ENCODE peak calls at places on chromosomes 4 and X, in four cellular contexts. One of them, this sample, is unnamed.

GRCh38 chr4:127881565-127881869 is 824 bp downstream of the PLK4 start:
- DNase-seq in left ventricle myocardium superior: no peak
- DNase-seq in COR-L47: no peak
- DNase-seq in PC-9: no peak
- DNase-seq in this sample: no peak

GRCh38 chr4:94516999-94517398 is 65.3 kb downstream of the PDLIM5 start:
- DNase-seq in left ventricle myocardium superior: no peak
- DNase-seq in COR-L47: no peak
- DNase-seq in PC-9: no peak
- DNase-seq in this sample: no peak

GRCh38 chr4:1336079-1336478 is 10.9 kb upstream of the UVSSA start:
- DNase-seq in PC-9: no peak
- DNase-seq in COR-L47: no peak
- DNase-seq in left ventricle myocardium superior: no peak
- DNase-seq in this sample: no peak

GRCh38 chrX:96182366-96182765 is 502.3 kb upstream of the DIAPH2 start:
- DNase-seq in COR-L47: no peak
- DNase-seq in PC-9: peak; percentile 1
- DNase-seq in left ventricle myocardium superior: no peak
- DNase-seq in this sample: no peak

GRCh38 chr4:150211821-150212445 is 133.7 kb downstream of the DCLK2 start:
- DNase-seq in COR-L47: no peak
- DNase-seq in left ventricle myocardium superior: no peak
- DNase-seq in PC-9: no peak
- DNase-seq in this sample: no peak

GRCh38 chrX:133258481-133258880 is 40.3 kb upstream of the TFDP3 start:
- DNase-seq in COR-L47: no peak
- DNase-seq in left ventricle myocardium superior: no peak
- DNase-seq in PC-9: no peak
- DNase-seq in this sample: no peak

GRCh38 chr4:125433453-125433852 is 118.7 kb downstream of the FAT4 start:
- DNase-seq in PC-9: no peak
- DNase-seq in left ventricle myocardium superior: no peak
- DNase-seq in COR-L47: no peak
- DNase-seq in this sample: no peak

GRCh38 chr4:175509320-175509719 is 302.7 kb downstream of the GPM6A start:
- DNase-seq in PC-9: no peak
- DNase-seq in COR-L47: no peak
- DNase-seq in left ventricle myocardium superior: no peak
- DNase-seq in this sample: no peak

GRCh38 chr4:40910706-40911105 is 161.0 kb downstream of the NSUN7 start:
- DNase-seq in PC-9: no peak
- DNase-seq in COR-L47: no peak
- DNase-seq in left ventricle myocardium superior: no peak
- DNase-seq in this sample: no peak

GRCh38 chrX:149643496-149643895 is 11.9 kb upstream of the TMEM185A start:
- DNase-seq in left ventricle myocardium superior: no peak
- DNase-seq in PC-9: no peak
- DNase-seq in COR-L47: no peak
- DNase-seq in this sample: no peak

GRCh38 chr4:38279077-38279476 is 318.9 kb downstream of the PTTG2 start:
- DNase-seq in PC-9: no peak
- DNase-seq in COR-L47: no peak
- DNase-seq in left ventricle myocardium superior: no peak
- DNase-seq in this sample: no peak

GRCh38 chr4:185383451-185383850 is 12.3 kb downstream of the LRP2BP start:
- DNase-seq in PC-9: peak; percentile 54
- DNase-seq in COR-L47: no peak
- DNase-seq in left ventricle myocardium superior: no peak
- DNase-seq in this sample: no peak

GRCh38 chr4:109912706-109913621 is at the start of gene EGF:
- DNase-seq in COR-L47: no peak
- DNase-seq in left ventricle myocardium superior: peak; percentile 30
- DNase-seq in PC-9: no peak
- DNase-seq in this sample: no peak

GRCh38 chr4:151649461-151649860 is 111.3 kb downstream of the GATB start:
- DNase-seq in left ventricle myocardium superior: no peak
- DNase-seq in COR-L47: no peak
- DNase-seq in PC-9: no peak
- DNase-seq in this sample: no peak

GRCh38 chr4:139493176-139493575 is 39.3 kb downstream of the RAB33B start:
- DNase-seq in COR-L47: no peak
- DNase-seq in PC-9: no peak
- DNase-seq in left ventricle myocardium superior: no peak
- DNase-seq in this sample: no peak

GRCh38 chrX:10756365-10756915 is 136.1 kb upstream of the MID1 start:
- DNase-seq in PC-9: peak; percentile 34
- DNase-seq in COR-L47: no peak
- DNase-seq in left ventricle myocardium superior: no peak
- DNase-seq in this sample: no peak

GRCh38 chr4:38128478-38129451 is 168.6 kb downstream of the PTTG2 start:
- DNase-seq in COR-L47: peak; percentile 62
- DNase-seq in PC-9: no peak
- DNase-seq in left ventricle myocardium superior: no peak
- DNase-seq in this sample: no peak

GRCh38 chr4:143337600-143338287 is 1.1 kb downstream of the GAB1 start:
- DNase-seq in left ventricle myocardium superior: peak; percentile 72
- DNase-seq in PC-9: peak; percentile 17
- DNase-seq in COR-L47: peak; percentile 40
- DNase-seq in this sample: peak; percentile 71

GRCh38 chr4:73984736-73985527 is 3.1 kb downstream of the PPBP start:
- DNase-seq in COR-L47: no peak
- DNase-seq in left ventricle myocardium superior: no peak
- DNase-seq in PC-9: no peak
- DNase-seq in this sample: no peak

GRCh38 chrX:136405126-136405525 is 82.6 kb upstream of the BRS3 start:
- DNase-seq in left ventricle myocardium superior: no peak
- DNase-seq in COR-L47: no peak
- DNase-seq in PC-9: no peak
- DNase-seq in this sample: no peak

GRCh38 chr4:14695411-14695810 is 306.9 kb upstream of the CPEB2 start:
- DNase-seq in COR-L47: no peak
- DNase-seq in left ventricle myocardium superior: no peak
- DNase-seq in PC-9: no peak
- DNase-seq in this sample: no peak

This sample was measured in KG1.